ENCODE peak calls at places on chromosomes 12 and 14, in eight cellular contexts. P, K, T, O, C, F, A and R are unnamed samples.

GRCh38 chr12:779745-780734 is 27.7 kb downstream of the WNK1 start:
- DNase-seq in P (no peak), K (no peak), T (no peak), O (no peak), C (no peak), F (no peak), A (peak), R (no peak)

GRCh38 chr12:116390656-116391335 is 113.3 kb upstream of the MED13L start:
- DNase-seq in P (no peak), K (no peak), T (no peak), O (no peak), C (peak), F (no peak), A (no peak), R (no peak)

GRCh38 chr12:69583203-69583602 is 2.1 kb upstream of the CCT2 start:
- DNase-seq in P (no peak), K (peak), T (peak), O (no peak), C (peak), F (no peak), A (peak), R (peak)

GRCh38 chr12:49057888-49058287 is 2.7 kb downstream of the KMT2D start:
- DNase-seq in P (no peak), K (no peak), T (no peak), O (no peak), C (no peak), F (no peak), A (peak), R (no peak)

GRCh38 chr12:27179399-27180214 is 64.5 kb upstream of the STK38L start:
- DNase-seq in P (peak), K (no peak), T (no peak), O (no peak), C (peak), F (no peak), A (peak), R (no peak)

GRCh38 chr12:109053382-109054123 is 1.2 kb downstream of the USP30 start:
- DNase-seq in P (no peak), K (no peak), T (no peak), O (no peak), C (no peak), F (no peak), A (peak), R (no peak)

GRCh38 chr12:88562151-88562550 is 18.1 kb downstream of the KITLG start:
- DNase-seq in P (no peak), K (peak), T (no peak), O (no peak), C (no peak), F (no peak), A (no peak), R (no peak)

GRCh38 chr14:61950340-61950739 is 188.1 kb downstream of the SNAPC1 start:
- DNase-seq in P (no peak), K (no peak), T (no peak), O (no peak), C (no peak), F (no peak), A (peak), R (no peak)

GRCh38 chr12:113262710-113263109 is 41.4 kb downstream of the TPCN1 start:
- DNase-seq in P (no peak), K (no peak), T (no peak), O (no peak), C (no peak), F (no peak), A (peak), R (no peak)

GRCh38 chr14:101374373-101375338 is 186.6 kb upstream of the DIO3 start:
- DNase-seq in P (no peak), K (no peak), T (no peak), O (no peak), C (no peak), F (no peak), A (no peak), R (no peak)

GRCh38 chr12:104784592-104784991 is 173.5 kb downstream of the SLC41A2 start:
- DNase-seq in P (no peak), K (no peak), T (no peak), O (no peak), C (no peak), F (no peak), A (no peak), R (no peak)

GRCh38 chr14:24790196-24790595 is 156.2 kb upstream of the GZMB start:
- DNase-seq in P (no peak), K (no peak), T (no peak), O (no peak), C (no peak), F (no peak), A (no peak), R (no peak)

GRCh38 chr12:52191841-52192791 is at the start of gene KRT80:
- DNase-seq in P (peak), K (peak), T (peak), O (no peak), C (peak), F (peak), A (peak), R (peak)

GRCh38 chr14:23442721-23443356 is 7.4 kb upstream of the MYH7 start:
- DNase-seq in P (no peak), K (no peak), T (no peak), O (no peak), C (no peak), F (no peak), A (no peak), R (no peak)

GRCh38 chr12:88643685-88644084 is 63.4 kb upstream of the KITLG start:
- DNase-seq in P (no peak), K (no peak), T (no peak), O (no peak), C (no peak), F (no peak), A (peak), R (no peak)

GRCh38 chr12:31386364-31386777 is 60.4 kb upstream of the SINHCAF start:
- DNase-seq in P (no peak), K (no peak), T (no peak), O (peak), C (no peak), F (no peak), A (no peak), R (no peak)

GRCh38 chr14:31894351-31894750 is 182.8 kb upstream of the ARHGAP5 start:
- DNase-seq in P (no peak), K (no peak), T (no peak), O (no peak), C (no peak), F (no peak), A (peak), R (no peak)

GRCh38 chr14:24246765-24247212 is 4.4 kb upstream of the TINF2 start:
- DNase-seq in P (no peak), K (no peak), T (no peak), O (no peak), C (no peak), F (no peak), A (peak), R (no peak)

GRCh38 chr12:120089796-120090195 is 26.8 kb downstream of the RAB35 start:
- DNase-seq in P (no peak), K (no peak), T (no peak), O (no peak), C (no peak), F (no peak), A (no peak), R (no peak)

GRCh38 chr14:61202124-61202523 is 79.0 kb downstream of the TMEM30B start:
- DNase-seq in P (no peak), K (no peak), T (no peak), O (no peak), C (no peak), F (no peak), A (no peak), R (no peak)

GRCh38 chr14:83556746-83557460 is 1973.0 kb upstream of the FLRT2 start:
- DNase-seq in P (peak), K (no peak), T (no peak), O (no peak), C (no peak), F (no peak), A (peak), R (no peak)

GRCh38 chr12:108854453-108855283 is 2.7 kb downstream of the SSH1 start:
- DNase-seq in P (peak), K (no peak), T (no peak), O (no peak), C (no peak), F (no peak), A (peak), R (no peak)

GRCh38 chr12:94025730-94026129 is 122.6 kb upstream of the PLXNC1 start:
- DNase-seq in P (no peak), K (no peak), T (no peak), O (no peak), C (no peak), F (no peak), A (no peak), R (no peak)

GRCh38 chr14:22488522-22489246 is 100.3 kb downstream of the DAD1 start:
- DNase-seq in P (no peak), K (no peak), T (no peak), O (no peak), C (no peak), F (no peak), A (no peak), R (no peak)

GRCh38 chr12:21852251-21852650 is 77.7 kb upstream of the KCNJ8 start:
- DNase-seq in P (no peak), K (no peak), T (no peak), O (no peak), C (no peak), F (no peak), A (peak), R (no peak)

GRCh38 chr12:25276199-25276937 is 25.6 kb upstream of the KRAS start:
- DNase-seq in P (peak), K (peak), T (no peak), O (no peak), C (peak), F (peak), A (peak), R (peak)

GRCh38 chr12:66280573-66280972 is 21.7 kb upstream of the HELB start:
- DNase-seq in P (no peak), K (no peak), T (no peak), O (no peak), C (no peak), F (no peak), A (no peak), R (no peak)

GRCh38 chr12:108542320-108542719 is 18.7 kb downstream of the SART3 start:
- DNase-seq in P (no peak), K (no peak), T (no peak), O (no peak), C (no peak), F (no peak), A (peak), R (no peak)

GRCh38 chr12:108302034-108302433 is 37.1 kb downstream of the CMKLR1 start:
- DNase-seq in P (no peak), K (no peak), T (no peak), O (no peak), C (no peak), F (no peak), A (no peak), R (no peak)

GRCh38 chr12:2169964-2170363 is 117.2 kb downstream of the CACNA1C start:
- DNase-seq in P (no peak), K (no peak), T (no peak), O (no peak), C (no peak), F (no peak), A (peak), R (no peak)

GRCh38 chr12:68279227-68280054 is 26.0 kb upstream of the IL22 start:
- DNase-seq in P (no peak), K (no peak), T (no peak), O (no peak), C (no peak), F (peak), A (no peak), R (peak)

GRCh38 chr12:4025420-4026358 is 152.5 kb upstream of the PARP11 start:
- DNase-seq in P (no peak), K (no peak), T (no peak), O (no peak), C (no peak), F (no peak), A (no peak), R (no peak)

GRCh38 chr12:79331870-79332269 is 358.9 kb downstream of the PAWR start:
- DNase-seq in P (no peak), K (no peak), T (no peak), O (no peak), C (no peak), F (no peak), A (peak), R (no peak)